ENCODE peak calls at places on chromosome 21, in seven cellular contexts. J is heart right ventricle; O is WTC11; S is nucleus accumbens; N is skeletal muscle cell; R is stimulated activated CD8-positive, alpha-beta memory T cell treated with anti-CD3 and anti-CD28 coated beads, Interleukin-2, amount 100 ng/mL, for 48 hours; I is germinal center. H is an unnamed sample.

GRCh38 chr21:26840912-26841311 is 4.3 kb downstream of the ADAMTS1 start:
- DNase-seq in J (peak), R (no peak), O (no peak), I (no peak), S (no peak), N (no peak), H (no peak)

GRCh38 chr21:40850071-40850470 is 3.1 kb upstream of the DSCAM start:
- DNase-seq in S (no peak), N (no peak), O (no peak), J (no peak), R (no peak), I (no peak), H (no peak)

GRCh38 chr21:25507522-25507921 is 99.8 kb downstream of the MRPL39 start:
- DNase-seq in O (no peak), I (peak), S (no peak), N (no peak), J (no peak), R (no peak), H (no peak)

GRCh38 chr21:33858672-33859372 is 56.8 kb downstream of the ATP5PO start:
- DNase-seq in O (no peak), J (no peak), I (no peak), S (no peak), R (no peak), N (no peak), H (no peak)

GRCh38 chr21:18529253-18529652 is 125.7 kb upstream of the TMPRSS15 start:
- DNase-seq in J (no peak), R (no peak), O (no peak), N (peak), I (no peak), S (no peak), H (peak)

GRCh38 chr21:16196521-16197208 is 466.9 kb downstream of the USP25 start:
- DNase-seq in J (no peak), N (no peak), O (no peak), I (no peak), S (no peak), R (no peak), H (no peak)

GRCh38 chr21:45308211-45309068 is 20.7 kb upstream of the POFUT2 start:
- DNase-seq in S (no peak), I (no peak), J (peak), R (no peak), O (peak), N (peak), H (no peak)

GRCh38 chr21:38925923-38926322 is 120.2 kb downstream of the ETS2 start:
- DNase-seq in R (no peak), I (no peak), O (no peak), J (peak), S (no peak), N (peak), H (no peak)

GRCh38 chr21:42681296-42682206 is 28.1 kb downstream of the PDE9A start:
- DNase-seq in R (no peak), I (no peak), O (no peak), N (no peak), J (no peak), S (no peak), H (no peak)

GRCh38 chr21:35144978-35145377 is 95.9 kb upstream of the RUNX1 start:
- DNase-seq in N (no peak), S (no peak), R (no peak), I (no peak), J (no peak), O (no peak), H (no peak)

GRCh38 chr21:18449586-18449985 is 46.0 kb upstream of the TMPRSS15 start:
- DNase-seq in J (no peak), S (no peak), I (no peak), N (peak), R (no peak), O (no peak), H (no peak)

GRCh38 chr21:45026066-45026745 is 48.2 kb upstream of the ADARB1 start:
- DNase-seq in O (no peak), I (no peak), R (no peak), N (no peak), S (no peak), J (no peak), H (no peak)

GRCh38 chr21:36861595-36861883 is 104.9 kb downstream of the HLCS start:
- DNase-seq in R (no peak), O (no peak), I (no peak), N (no peak), S (no peak), J (no peak), H (no peak)

GRCh38 chr21:28516996-28517592 is 475.6 kb downstream of the LTN1 start:
- DNase-seq in N (no peak), O (peak), I (peak), S (peak), R (peak), J (peak), H (peak)